ENCODE peak calls at places on chromosomes 5 and 9, in four cellular contexts. One of them, this sample, is unnamed.

GRCh38 chr5:131659290-131659689 is 24.3 kb upstream of the RAPGEF6 start:
- DNase-seq in H9: no peak
- DNase-seq in H1: no peak
- DNase-seq in IMR-90: no peak
- DNase-seq in this sample: no peak

GRCh38 chr9:96008502-96009222 is 133.2 kb downstream of the ERCC6L2 start:
- DNase-seq in H9: no peak
- DNase-seq in H1: no peak
- DNase-seq in IMR-90: peak; percentile 52
- DNase-seq in this sample: no peak

GRCh38 chr9:109604788-109605187 is 106.7 kb upstream of the PTPN3 start:
- DNase-seq in H9: no peak
- DNase-seq in H1: no peak
- DNase-seq in IMR-90: no peak
- DNase-seq in this sample: no peak

GRCh38 chr5:82274343-82275266 is 3.5 kb downstream of the RPS23 start:
- DNase-seq in H9: peak; percentile 93
- DNase-seq in H1: no peak
- DNase-seq in IMR-90: no peak
- DNase-seq in this sample: peak; percentile 63

GRCh38 chr9:12771891-12772290 is 2.9 kb upstream of the LURAP1L start:
- DNase-seq in H9: no peak
- DNase-seq in H1: no peak
- DNase-seq in IMR-90: peak; percentile 47
- DNase-seq in this sample: peak; percentile 6

GRCh38 chr9:5886114-5886939 is 4.4 kb upstream of the MLANA start:
- DNase-seq in H9: peak; percentile 91
- DNase-seq in H1: peak; percentile 79
- DNase-seq in IMR-90: peak; percentile 65
- DNase-seq in this sample: peak; percentile 92

GRCh38 chr5:41338276-41338675 is 124.9 kb upstream of the C6 start:
- DNase-seq in H9: no peak
- DNase-seq in H1: no peak
- DNase-seq in IMR-90: peak; percentile 10
- DNase-seq in this sample: no peak

GRCh38 chr5:13331585-13331984 is 612.9 kb downstream of the DNAH5 start:
- DNase-seq in H9: no peak
- DNase-seq in H1: no peak
- DNase-seq in IMR-90: no peak
- DNase-seq in this sample: no peak

GRCh38 chr5:26802944-26803343 is 235.4 kb downstream of the CDH9 start:
- DNase-seq in H9: no peak
- DNase-seq in H1: no peak
- DNase-seq in IMR-90: no peak
- DNase-seq in this sample: no peak

GRCh38 chr5:23257656-23258055 is 249.8 kb upstream of the PRDM9 start:
- DNase-seq in H9: no peak
- DNase-seq in H1: no peak
- DNase-seq in IMR-90: no peak
- DNase-seq in this sample: no peak

GRCh38 chr9:114378016-114378415 is 9.8 kb downstream of the AKNA start:
- DNase-seq in H9: no peak
- DNase-seq in H1: no peak
- DNase-seq in IMR-90: no peak
- DNase-seq in this sample: no peak

GRCh38 chr5:16894236-16895057 is 41.6 kb downstream of the MYO10 start:
- DNase-seq in H9: no peak
- DNase-seq in H1: no peak
- DNase-seq in IMR-90: peak; percentile 96
- DNase-seq in this sample: peak; percentile 82

GRCh38 chr5:120199559-120199958 is 264.5 kb upstream of the PRR16 start:
- DNase-seq in H9: no peak
- DNase-seq in H1: no peak
- DNase-seq in IMR-90: no peak
- DNase-seq in this sample: no peak

GRCh38 chr9:131032384-131032783 is 23.4 kb downstream of the LAMC3 start:
- DNase-seq in H9: no peak
- DNase-seq in H1: no peak
- DNase-seq in IMR-90: no peak
- DNase-seq in this sample: no peak

DNA sequence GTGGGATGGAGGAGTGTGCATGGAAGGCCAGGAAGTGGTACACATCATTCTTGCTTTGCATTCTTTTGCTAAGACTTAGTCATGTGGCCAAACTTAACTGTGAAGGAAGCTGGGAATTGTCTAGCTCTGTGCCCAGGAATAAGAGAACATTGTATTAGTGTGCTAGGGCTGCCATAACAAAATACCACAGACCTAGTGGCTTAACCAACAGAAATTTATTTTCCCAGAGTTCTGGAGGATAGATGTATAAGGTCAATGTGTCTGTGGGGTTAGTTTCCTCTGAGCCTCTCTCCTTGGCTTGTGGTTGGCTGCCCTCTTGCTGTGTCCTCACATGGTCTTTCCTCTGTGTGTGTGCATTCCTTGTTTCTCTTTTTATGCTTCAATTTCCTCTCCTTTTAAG is 32.4 kb downstream of the NNT start:
- DNase-seq in H9: no peak
- DNase-seq in H1: no peak
- DNase-seq in IMR-90: peak; percentile 52
- DNase-seq in this sample: no peak
- H3K79me1 ChIP-seq in H9: no peaks in the 10 kb centered on the region
- H3K79me1 ChIP-seq in H1: no peaks in the 10 kb centered on the region
- H3K79me1 ChIP-seq in IMR-90: peaks cover 44% of the 10 kb centered on the region
- H3K79me1 ChIP-seq in this sample: no peaks in the 10 kb centered on the region

DNA sequence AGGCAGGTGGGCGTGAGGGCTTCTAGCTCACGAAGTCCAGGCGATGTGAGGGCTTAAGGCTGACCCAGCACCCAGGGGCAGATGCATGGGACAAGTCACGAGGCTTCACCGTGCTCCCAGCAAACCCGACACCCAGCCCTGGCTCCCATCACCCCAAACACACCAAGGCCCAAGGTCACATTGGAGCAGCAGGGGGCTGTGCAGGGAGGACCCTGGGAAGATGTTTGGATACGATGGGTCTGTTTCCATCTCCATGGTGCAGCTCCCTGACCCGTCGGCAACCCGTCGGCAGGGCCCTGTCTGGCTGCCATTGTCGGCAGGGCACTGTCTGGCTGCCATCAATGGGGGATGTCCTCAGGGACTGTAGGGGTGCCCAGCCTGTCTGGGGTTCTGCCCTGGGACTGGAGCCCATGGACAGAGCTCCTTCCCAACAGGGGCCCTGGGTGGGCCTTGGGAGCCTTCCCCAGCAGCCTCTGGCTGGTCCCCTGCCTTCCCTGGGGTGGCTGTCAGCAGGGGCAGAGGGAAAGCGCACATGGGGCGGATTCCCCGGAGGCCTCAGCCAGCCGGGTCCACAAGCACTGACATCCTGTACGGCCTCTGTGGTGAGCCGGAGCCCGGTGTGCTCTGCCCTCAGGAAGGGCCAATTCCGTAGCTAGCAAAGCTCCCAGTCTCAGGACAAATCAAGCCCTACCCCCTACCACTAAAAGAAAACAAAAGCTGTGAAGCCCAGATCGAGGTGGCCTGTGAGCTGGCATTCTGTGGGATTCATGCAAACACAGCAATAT is 47.1 kb downstream of the NACC2 start:
- DNase-seq in H9: no peak
- DNase-seq in H1: no peak
- DNase-seq in IMR-90: no peak
- DNase-seq in this sample: no peak
- H4K5ac ChIP-seq in H9: no peak overlapping the region
- H4K5ac ChIP-seq in H1: no peak overlapping the region
- H4K5ac ChIP-seq in IMR-90: no peak overlapping the region
- H4K5ac ChIP-seq in this sample: no peak overlapping the region

DNA sequence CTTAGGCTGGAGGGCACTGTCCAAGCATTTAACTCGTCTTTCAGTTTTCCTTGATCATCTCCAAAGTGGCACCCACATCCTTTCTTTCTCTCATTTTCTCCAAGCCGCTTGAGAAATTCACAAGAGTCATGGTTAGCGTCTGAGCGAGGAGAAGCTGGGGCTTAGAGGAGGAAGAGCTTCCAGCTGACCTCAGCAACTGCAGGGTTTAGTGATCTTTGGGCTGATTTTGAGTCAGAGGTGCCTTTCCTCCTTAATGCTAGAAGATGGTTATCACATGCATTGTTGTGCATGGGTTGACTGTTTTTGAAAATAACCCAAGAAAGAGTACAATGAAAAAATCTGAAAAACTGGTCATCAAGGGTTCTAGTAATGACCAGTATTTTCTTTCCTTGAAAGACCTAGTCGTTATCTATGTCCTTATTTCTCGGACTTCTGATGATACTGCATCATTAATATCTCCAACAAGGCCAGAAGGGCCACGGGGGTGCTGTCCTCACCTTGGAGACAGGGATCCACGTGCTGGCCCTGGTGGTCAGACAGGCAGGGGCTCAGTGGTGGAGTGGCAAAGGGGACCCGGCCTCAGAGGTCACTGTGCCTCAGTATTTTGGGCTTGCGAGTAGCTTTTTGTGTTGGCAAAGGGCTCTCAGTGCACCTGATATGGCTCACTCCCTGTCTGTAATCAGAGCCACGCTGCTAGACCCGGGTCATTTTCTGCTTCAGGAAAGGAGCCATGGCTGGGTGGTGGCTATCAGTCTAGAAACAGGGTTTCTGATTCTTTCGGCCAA is 134.9 kb downstream of the GADD45G start:
- DNase-seq in H9: no peak
- DNase-seq in H1: no peak
- DNase-seq in IMR-90: no peak
- DNase-seq in this sample: no peak
- H3K27ac ChIP-seq in H9: no peak overlapping the region
- H3K27ac ChIP-seq in H1: no peak overlapping the region
- H3K27ac ChIP-seq in IMR-90: no peak overlapping the region
- H3K27ac ChIP-seq in this sample: no peak overlapping the region

GRCh38 chr5:125560476-125561225 is 814.2 kb upstream of the ZNF608 start:
- DNase-seq in H9: no peak
- DNase-seq in H1: no peak
- DNase-seq in IMR-90: peak; percentile 27
- DNase-seq in this sample: no peak

GRCh38 chr5:125555591-125555990 is 809.2 kb upstream of the ZNF608 start:
- DNase-seq in H9: no peak
- DNase-seq in H1: no peak
- DNase-seq in IMR-90: no peak
- DNase-seq in this sample: no peak

GRCh38 chr5:125554355-125554754 is 807.9 kb upstream of the ZNF608 start:
- DNase-seq in H9: no peak
- DNase-seq in H1: no peak
- DNase-seq in IMR-90: no peak
- DNase-seq in this sample: no peak

GRCh38 chr5:125558466-125558865 is 812.0 kb upstream of the ZNF608 start:
- DNase-seq in H9: no peak
- DNase-seq in H1: no peak
- DNase-seq in IMR-90: peak; percentile 33
- DNase-seq in this sample: no peak

GRCh38 chr5:125559296-125559695 is 812.9 kb upstream of the ZNF608 start:
- DNase-seq in H9: no peak
- DNase-seq in H1: no peak
- DNase-seq in IMR-90: peak; percentile 99
- DNase-seq in this sample: no peak
- H3K79me1 ChIP-seq in H9: no peaks in the 10 kb centered on the region
- H3K79me1 ChIP-seq in H1: no peaks in the 10 kb centered on the region
- H3K79me1 ChIP-seq in IMR-90: no peaks in the 10 kb centered on the region
- H3K79me1 ChIP-seq in this sample: no peaks in the 10 kb centered on the region